ENCODE peak calls at places on chromosomes 16 and 17, in six cellular contexts. M is neural progenitor cell; L is EL; H is fibroblast of the conjunctiva; W is NCI-H1436; K is activated CD4-positive, alpha-beta T cell treated with anti-CD3 and anti-CD28 coated beads for 4 hours. Q is an unnamed sample.

GRCh38 chr17:12047977-12048376 is 27.3 kb downstream of the MAP2K4 start:
- DNase-seq in M (no peak), L (peak; percentile 37), H (no peak), W (no peak), K (no peak), Q (no peak)

GRCh38 chr16:52786105-52786504 is 239.2 kb upstream of the TOX3 start:
- DNase-seq in M (no peak), L (no peak), H (no peak), W (no peak), K (no peak), Q (no peak)

GRCh38 chr17:17379197-17379991 is 76.2 kb downstream of the NT5M start:
- DNase-seq in M (peak; percentile 7), L (no peak), H (no peak), W (no peak), K (no peak), Q (peak; percentile 55)

GRCh38 chr16:56910654-56911539 is 21.0 kb upstream of the HERPUD1 start:
- DNase-seq in M (no peak), L (peak; percentile 89), H (no peak), W (no peak), K (no peak), Q (no peak)

GRCh38 chr17:17921192-17922082 is 50.8 kb downstream of the TOM1L2 start:
- DNase-seq in M (peak; percentile 77), L (peak; percentile 97), H (peak; percentile 91), W (no peak), K (no peak), Q (no peak)

GRCh38 chr17:5888811-5889210 is 181.4 kb upstream of the WSCD1 start:
- DNase-seq in M (no peak), L (no peak), H (no peak), W (no peak), K (no peak), Q (no peak)

GRCh38 chr16:14562691-14563491 is 67.2 kb downstream of the PARN start:
- DNase-seq in M (peak; percentile 55), L (no peak), H (peak; percentile 6), W (peak; percentile 26), K (no peak), Q (no peak)

GRCh38 chr17:79919164-79919585 is 79.9 kb upstream of the CBX4 start:
- DNase-seq in M (no peak), L (no peak), H (no peak), W (no peak), K (no peak), Q (peak; percentile 90)

GRCh38 chr17:63435681-63436522 is 10.2 kb downstream of the CYB561 start:
- DNase-seq in M (no peak), L (no peak), H (no peak), W (peak; percentile 81), K (no peak), Q (no peak)

GRCh38 chr16:27382187-27382855 is 19.7 kb upstream of the IL21R start:
- DNase-seq in M (no peak), L (no peak), H (no peak), W (no peak), K (no peak), Q (peak; percentile 38)

GRCh38 chr17:14320098-14320497 is 19.2 kb downstream of the HS3ST3B1 start:
- DNase-seq in M (no peak), L (no peak), H (no peak), W (no peak), K (no peak), Q (no peak)

GRCh38 chr16:67181346-67181745 is 2.4 kb downstream of the MATCAP1 start:
- DNase-seq in M (no peak), L (peak; percentile 76), H (peak; percentile 67), W (no peak), K (no peak), Q (no peak)

GRCh38 chr16:85162478-85163277 is 50.4 kb upstream of the CIBAR2 start:
- DNase-seq in M (no peak), L (peak; percentile 79), H (peak; percentile 58), W (no peak), K (no peak), Q (no peak)

GRCh38 chr16:64132686-64133085 is 989.2 kb downstream of the CDH11 start:
- DNase-seq in M (no peak), L (no peak), H (no peak), W (no peak), K (no peak), Q (no peak)

GRCh38 chr16:2535644-2536021 is 2.2 kb upstream of the PDPK1 start:
- DNase-seq in M (no peak), L (peak; percentile 63), H (no peak), W (no peak), K (no peak), Q (peak; percentile 78)

GRCh38 chr17:40139566-40140058 is 725 bp upstream of the CASC3 start:
- DNase-seq in M (no peak), L (no peak), H (no peak), W (no peak), K (no peak), Q (peak; percentile 78)

Q was measured in spleen.